ENCODE peak calls at places on chromosome 17, in nine cellular contexts. E is activated T-cell treated with anti-CD3 and anti-CD28 coated beads, Interleukin-2, amount 50 U/mL, for 72 hours; D is activated CD4-positive, CD25-positive, alpha-beta regulatory T cell; Q is posterior cingulate gyrus; Y is islet precursor cell; K is fibroblast of the aortic adventitia; S is psoas muscle; G is heart right ventricle; X is retina. N is an unnamed sample.

GRCh38 chr17:77728022-77728671 is 230.4 kb upstream of the TNRC6C start:
- DNase-seq in E (no peak), D (no peak), Q (no peak), Y (peak), K (peak), S (peak), G (peak), X (no peak), N (no peak)

GRCh38 chr17:1058423-1059130 is 61.6 kb downstream of the TIMM22 start:
- DNase-seq in E (peak), D (peak), Q (no peak), Y (peak), K (peak), S (peak), G (peak), X (no peak), N (no peak)

GRCh38 chr17:79557276-79557675 is 53.6 kb downstream of the RBFOX3 start:
- DNase-seq in E (no peak), D (no peak), Q (no peak), Y (no peak), K (no peak), S (peak), G (no peak), X (no peak), N (no peak)

GRCh38 chr17:42548070-42548837 is 4.5 kb upstream of the HSD17B1 start:
- DNase-seq in E (peak), D (peak), Q (no peak), Y (peak), K (no peak), S (peak), G (no peak), X (peak), N (no peak)

GRCh38 chr17:18246880-18247612 is 11.5 kb downstream of the FLII start:
- DNase-seq in E (peak), D (no peak), Q (no peak), Y (peak), K (peak), S (peak), G (peak), X (peak), N (no peak)

GRCh38 chr17:8740486-8740885 is 4.2 kb downstream of the CCDC42 start:
- DNase-seq in E (peak), D (no peak), Q (no peak), Y (peak), K (no peak), S (no peak), G (no peak), X (no peak), N (no peak)

GRCh38 chr17:13476722-13477121 is 125.0 kb downstream of the HS3ST3A1 start:
- DNase-seq in E (no peak), D (no peak), Q (no peak), Y (no peak), K (peak), S (no peak), G (no peak), X (no peak), N (peak)

GRCh38 chr17:65387322-65387721 is 174.1 kb downstream of the AXIN2 start:
- DNase-seq in E (no peak), D (no peak), Q (no peak), Y (no peak), K (no peak), S (peak), G (no peak), X (no peak), N (no peak)

GRCh38 chr17:49955157-49955556 is 13.8 kb upstream of the DLX4 start:
- DNase-seq in E (no peak), D (no peak), Q (no peak), Y (no peak), K (no peak), S (no peak), G (no peak), X (no peak), N (no peak)

GRCh38 chr17:80497726-80498241 is 21.4 kb upstream of the NPTX1 start:
- DNase-seq in E (no peak), D (no peak), Q (no peak), Y (no peak), K (no peak), S (no peak), G (no peak), X (no peak), N (no peak)

GRCh38 chr17:48102700-48103378 is 1.6 kb upstream of the CBX1 start:
- DNase-seq in E (peak), D (no peak), Q (no peak), Y (no peak), K (no peak), S (no peak), G (no peak), X (no peak), N (no peak)

GRCh38 chr17:45995617-45996270 is 3.3 kb upstream of the STH start:
- DNase-seq in E (no peak), D (no peak), Q (no peak), Y (no peak), K (no peak), S (peak), G (no peak), X (no peak), N (no peak)

GRCh38 chr17:73227379-73227778 is 34.3 kb downstream of the CPSF4L start:
- DNase-seq in E (no peak), D (no peak), Q (no peak), Y (no peak), K (no peak), S (no peak), G (no peak), X (no peak), N (no peak)

GRCh38 chr17:81869221-81870154 is 1.6 kb downstream of the ARHGDIA start:
- DNase-seq in E (peak), D (no peak), Q (no peak), Y (peak), K (peak), S (no peak), G (peak), X (peak), N (no peak)

GRCh38 chr17:2174471-2175293 is 119.8 kb downstream of the HIC1 start:
- DNase-seq in E (no peak), D (no peak), Q (no peak), Y (no peak), K (peak), S (peak), G (peak), X (peak), N (peak)

GRCh38 chr17:64723781-64724180 is 61.7 kb upstream of the SMURF2 start:
- DNase-seq in E (no peak), D (no peak), Q (no peak), Y (no peak), K (no peak), S (no peak), G (no peak), X (no peak), N (no peak)

GRCh38 chr17:73165616-73166404 is 1.0 kb downstream of the SSTR2 start:
- DNase-seq in E (no peak), D (no peak), Q (no peak), Y (peak), K (peak), S (no peak), G (no peak), X (peak), N (no peak)

GRCh38 chr17:27990100-27990499 is 52.4 kb upstream of the NLK start:
- DNase-seq in E (no peak), D (no peak), Q (no peak), Y (no peak), K (no peak), S (no peak), G (no peak), X (no peak), N (no peak)

GRCh38 chr17:57988301-57989010 is 402 bp upstream of the VEZF1 start:
- DNase-seq in E (peak), D (peak), Q (peak), Y (peak), K (peak), S (peak), G (peak), X (peak), N (peak)

GRCh38 chr17:34299918-34300600 is 14.5 kb downstream of the CCL11 start:
- DNase-seq in E (no peak), D (no peak), Q (no peak), Y (peak), K (peak), S (no peak), G (no peak), X (no peak), N (peak)

GRCh38 chr17:56982312-56982711 is 4.4 kb downstream of the SCPEP1 start:
- DNase-seq in E (no peak), D (no peak), Q (no peak), Y (no peak), K (no peak), S (no peak), G (no peak), X (no peak), N (no peak)

GRCh38 chr17:18921485-18921884 is 30.5 kb upstream of the SLC5A10 start:
- DNase-seq in E (no peak), D (no peak), Q (no peak), Y (no peak), K (no peak), S (no peak), G (no peak), X (no peak), N (no peak)

GRCh38 chr17:28347261-28347891 is 10.0 kb downstream of the POLDIP2 start:
- DNase-seq in E (no peak), D (no peak), Q (no peak), Y (peak), K (peak), S (no peak), G (no peak), X (no peak), N (peak)

GRCh38 chr17:64163468-64163867 is 33.5 kb upstream of the ERN1 start:
- DNase-seq in E (no peak), D (no peak), Q (no peak), Y (no peak), K (no peak), S (no peak), G (no peak), X (no peak), N (no peak)

GRCh38 chr17:74856113-74856512 is 3.6 kb downstream of the GRIN2C start:
- DNase-seq in E (no peak), D (no peak), Q (no peak), Y (no peak), K (no peak), S (no peak), G (no peak), X (no peak), N (no peak)

GRCh38 chr17:65243838-65244237 is 106.7 kb downstream of the RGS9 start:
- DNase-seq in E (no peak), D (no peak), Q (no peak), Y (peak), K (peak), S (no peak), G (peak), X (no peak), N (peak)

GRCh38 chr17:80272366-80272765 is 11.7 kb downstream of the RNF213 start:
- DNase-seq in E (no peak), D (no peak), Q (no peak), Y (no peak), K (no peak), S (no peak), G (no peak), X (no peak), N (no peak)

GRCh38 chr17:41692722-41693521 is 4.2 kb downstream of the EIF1 start:
- DNase-seq in E (peak), D (no peak), Q (no peak), Y (peak), K (peak), S (no peak), G (no peak), X (no peak), N (no peak)

GRCh38 chr17:63881935-63882601 is at the start of gene GH2:
- DNase-seq in E (peak), D (peak), Q (peak), Y (peak), K (peak), S (no peak), G (peak), X (peak), N (no peak)

N was measured in astrocyte.